ENCODE peak calls at places on chromosome 22, in four cellular contexts. One of them, this sample, is unnamed.

GRCh38 chr22:43217285-43218030 is 30.5 kb upstream of the TTLL12 start:
- DNase-seq in H1: no peak
- DNase-seq in NCI-H1436: no peak
- DNase-seq in D341Med: no peak
- DNase-seq in this sample: peak

GRCh38 chr22:46445771-46446485 is 91.5 kb downstream of the CELSR1 start:
- DNase-seq in H1: no peak
- DNase-seq in D341Med: no peak
- DNase-seq in NCI-H1436: no peak
- DNase-seq in this sample: no peak

GRCh38 chr22:42805998-42806481 is 51.0 kb downstream of the ARFGAP3 start:
- DNase-seq in D341Med: no peak
- DNase-seq in H1: peak
- DNase-seq in NCI-H1436: no peak
- DNase-seq in this sample: no peak

GRCh38 chr22:28949788-28950187 is 66.4 kb downstream of the ZNRF3 start:
- DNase-seq in D341Med: no peak
- DNase-seq in H1: no peak
- DNase-seq in NCI-H1436: no peak
- DNase-seq in this sample: no peak

GRCh38 chr22:50146440-50147228 is 23.9 kb upstream of the PANX2 start:
- DNase-seq in NCI-H1436: peak
- DNase-seq in H1: no peak
- DNase-seq in D341Med: no peak
- DNase-seq in this sample: no peak

GRCh38 chr22:42489000-42489399 is 30.6 kb downstream of the RRP7A start:
- DNase-seq in NCI-H1436: no peak
- DNase-seq in H1: no peak
- DNase-seq in D341Med: no peak
- DNase-seq in this sample: no peak

GRCh38 chr22:26479792-26480610 is 3.6 kb downstream of the HPS4 start:
- DNase-seq in D341Med: no peak
- DNase-seq in NCI-H1436: no peak
- DNase-seq in H1: no peak
- DNase-seq in this sample: no peak

GRCh38 chr22:29359469-29359868 is 28.9 kb downstream of the AP1B1 start:
- DNase-seq in D341Med: peak
- DNase-seq in NCI-H1436: no peak
- DNase-seq in H1: peak
- DNase-seq in this sample: peak

GRCh38 chr22:44385781-44386180 is 73.0 kb upstream of the SHISAL1 start:
- DNase-seq in NCI-H1436: no peak
- DNase-seq in D341Med: no peak
- DNase-seq in H1: no peak
- DNase-seq in this sample: no peak

GRCh38 chr22:45105281-45105700 is 58.4 kb upstream of the NUP50 start:
- DNase-seq in D341Med: no peak
- DNase-seq in NCI-H1436: no peak
- DNase-seq in H1: no peak
- DNase-seq in this sample: no peak

GRCh38 chr22:42949159-42949558 is 65.8 kb downstream of the PACSIN2 start:
- DNase-seq in D341Med: no peak
- DNase-seq in H1: no peak
- DNase-seq in NCI-H1436: no peak
- DNase-seq in this sample: no peak

GRCh38 chr22:39311592-39312400 is 7.6 kb downstream of the RPL3 start:
- DNase-seq in D341Med: no peak
- DNase-seq in NCI-H1436: no peak
- DNase-seq in H1: peak
- DNase-seq in this sample: no peak

GRCh38 chr22:20742764-20743163 is 31.1 kb upstream of the SERPIND1 start:
- DNase-seq in NCI-H1436: no peak
- DNase-seq in H1: no peak
- DNase-seq in D341Med: no peak
- DNase-seq in this sample: no peak

GRCh38 chr22:17164392-17165024 is 5.4 kb upstream of the HDHD5 start:
- DNase-seq in H1: no peak
- DNase-seq in NCI-H1436: no peak
- DNase-seq in D341Med: no peak
- DNase-seq in this sample: no peak

GRCh38 chr22:48872271-48873260 is 955.1 kb downstream of the BRD1 start:
- DNase-seq in H1: no peak
- DNase-seq in NCI-H1436: no peak
- DNase-seq in D341Med: no peak
- DNase-seq in this sample: no peak

GRCh38 chr22:31084811-31085492 is 3.8 kb downstream of the SMTN start:
- DNase-seq in NCI-H1436: no peak
- DNase-seq in H1: peak
- DNase-seq in D341Med: peak
- DNase-seq in this sample: peak

GRCh38 chr22:17773606-17774205 is 563 bp downstream of the BID start:
- DNase-seq in D341Med: peak
- DNase-seq in NCI-H1436: peak
- DNase-seq in H1: peak
- DNase-seq in this sample: no peak

This sample was measured in iPS DF 6.9.